ENCODE peak calls at places on chromosomes 4 and X, in ten cellular contexts. Q is stomach; G is CD8-positive, alpha-beta T cell; M is left ventricle myocardium inferior; J is HCT116; R is OCI-LY7; K is Karpas-422; D is pancreas; X is endothelial cell of umbilical vein; F is thoracic aorta. P is an unnamed sample.

GRCh38 chr4:154208424-154208823 is 283.2 kb downstream of the DCHS2 start:
- DNase-seq in Q (no peak), F (no peak), G (no peak), K (peak; percentile 52), J (peak; percentile 34), M (no peak), X (no peak), D (no peak), R (no peak), P (no peak)

GRCh38 chr4:1512081-1512737 is 106.0 kb upstream of the NKX1-1 start:
- DNase-seq in R (no peak), J (no peak), X (no peak), M (peak; percentile 7), G (no peak), K (no peak), Q (no peak), F (no peak), D (no peak), P (no peak)

GRCh38 chrX:128975716-128976115 is 547.6 kb downstream of the SMARCA1 start:
- DNase-seq in K (peak; percentile 74), R (peak; percentile 11), Q (peak; percentile 51), D (peak; percentile 46), X (peak; percentile 3), G (no peak), M (no peak), J (no peak), F (no peak), P (no peak)

GRCh38 chr4:121675715-121676114 is 21.1 kb downstream of the ANXA5 start:
- DNase-seq in M (no peak), Q (no peak), D (no peak), J (no peak), R (no peak), F (no peak), G (no peak), X (no peak), K (no peak), P (no peak)

GRCh38 chr4:154618708-154619315 is 6.4 kb upstream of the FGG start:
- DNase-seq in G (peak; percentile 4), X (peak; percentile 52), J (peak; percentile 51), D (peak; percentile 66), M (no peak), K (peak; percentile 88), R (peak; percentile 73), Q (peak; percentile 70), F (no peak), P (peak; percentile 36)

GRCh38 chr4:126583509-126583908 is 1049.2 kb upstream of the INTU start:
- DNase-seq in G (no peak), X (peak; percentile 6), F (no peak), M (no peak), R (no peak), Q (no peak), K (no peak), J (peak; percentile 26), D (no peak), P (no peak)

GRCh38 chr4:181761130-181761529 is 482.1 kb upstream of the TENM3 start:
- DNase-seq in K (no peak), M (no peak), Q (no peak), X (no peak), R (no peak), F (no peak), D (no peak), G (no peak), J (no peak), P (no peak)

GRCh38 chrX:131216828-131217227 is 72.3 kb downstream of the IGSF1 start:
- DNase-seq in D (no peak), F (no peak), Q (no peak), R (no peak), M (no peak), J (no peak), G (no peak), X (no peak), K (no peak), P (no peak)

GRCh38 chrX:107565916-107566602 is 62.3 kb upstream of the PRPS1 start:
- DNase-seq in G (no peak), X (peak; percentile 52), Q (peak; percentile 51), M (no peak), K (no peak), R (no peak), F (no peak), D (peak; percentile 36), J (peak; percentile 13), P (no peak)

GRCh38 chr4:62531250-62531649 is 1331.1 kb downstream of the ADGRL3 start:
- DNase-seq in J (no peak), Q (no peak), R (no peak), D (no peak), F (no peak), M (no peak), K (no peak), G (no peak), X (no peak), P (no peak)

GRCh38 chrX:134990475-134991473 is at the start of gene SMIM10:
- DNase-seq in D (peak; percentile 59), F (peak; percentile 9), G (no peak), X (peak; percentile 52), R (peak; percentile 24), M (peak; percentile 83), K (no peak), J (no peak), Q (peak; percentile 55), P (no peak)
- H3K4me3 ChIP-seq in D (peak within 1 kb of the TSS; percentile 40), F (peak within 1 kb of the TSS; percentile 78), G (peak within 1 kb of the TSS; percentile 19), X (no peak within 1 kb of the TSS), R (peak within 1 kb of the TSS; percentile 40), M (peak within 1 kb of the TSS; percentile 74), K (no peak within 1 kb of the TSS), J (no peak within 1 kb of the TSS), Q (peak within 1 kb of the TSS; percentile 50), P (no peak within 1 kb of the TSS)

GRCh38 chr4:139736661-139737060 is 71.0 kb downstream of the MGST2 start:
- DNase-seq in K (peak; percentile 80), G (no peak), M (no peak), F (no peak), X (no peak), Q (no peak), J (no peak), D (no peak), R (no peak), P (no peak)
- H3K27ac ChIP-seq in K (peak overlapping the region; percentile 90), G (no peak overlapping the region), M (peak overlapping the region; percentile 77), F (peak overlapping the region; percentile 74), X (no peak overlapping the region), Q (peak overlapping the region; percentile 87), J (no peak overlapping the region), D (no peak overlapping the region), R (no peak overlapping the region), P (no peak overlapping the region)

GRCh38 chrX:52983526-52983925 is 25.2 kb upstream of the FAM156A start:
- DNase-seq in J (no peak), M (no peak), Q (no peak), X (no peak), K (no peak), R (no peak), D (no peak), F (no peak), G (no peak), P (no peak)
- H3K4me3 ChIP-seq in J (no peak overlapping the region), M (peak overlapping the region; percentile 41), Q (no peak overlapping the region), X (no peak overlapping the region), K (no peak overlapping the region), R (no peak overlapping the region), D (no peak overlapping the region), F (peak overlapping the region; percentile 58), G (no peak overlapping the region), P (no peak overlapping the region)

DNA sequence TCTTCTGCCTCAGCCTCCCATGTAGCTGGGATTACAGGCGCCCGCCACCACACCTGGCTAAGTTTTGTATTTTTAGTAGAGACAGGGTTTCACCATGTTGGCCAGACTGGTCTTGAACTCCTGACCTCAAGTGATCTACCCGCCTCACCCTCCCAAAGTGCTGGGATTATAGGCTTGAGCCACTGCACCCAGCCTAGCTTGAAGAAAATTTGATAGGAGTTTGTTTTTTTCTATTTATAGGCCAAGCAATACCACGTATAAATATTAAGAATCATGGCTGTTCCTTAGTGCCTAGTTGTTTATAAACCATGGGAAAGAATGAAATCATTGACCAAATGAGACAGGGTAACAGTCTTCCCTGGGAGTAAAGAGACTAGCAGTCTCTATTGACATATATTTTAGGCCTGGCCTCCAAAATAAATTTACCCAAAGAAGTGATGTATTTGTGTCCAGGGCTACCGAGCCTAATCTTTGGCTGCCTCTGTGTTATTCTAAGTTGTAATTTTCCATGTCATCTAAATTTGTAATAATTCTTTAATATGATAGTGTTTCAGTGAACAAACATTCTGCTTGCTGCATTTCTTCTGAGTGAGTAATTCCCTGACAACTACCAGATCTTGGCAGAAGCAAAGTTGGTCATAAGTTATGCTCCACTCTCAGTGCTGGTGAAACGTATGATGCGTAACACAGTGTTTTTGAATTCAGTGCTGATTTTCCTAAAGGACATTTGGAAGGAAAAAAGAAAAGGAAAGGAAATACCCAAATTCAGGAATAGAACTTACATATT is 10.3 kb downstream of the PKD2 start:
- DNase-seq in D (no peak), Q (no peak), K (no peak), J (no peak), R (no peak), F (no peak), G (no peak), M (no peak), X (peak; percentile 94), P (no peak)
- H3K27ac ChIP-seq in D (peak overlapping the region; percentile 63), Q (peak overlapping the region; percentile 84), K (no peak overlapping the region), J (no peak overlapping the region), R (no peak overlapping the region), F (peak overlapping the region; percentile 98), G (no peak overlapping the region), M (peak overlapping the region; percentile 86), X (peak overlapping the region; percentile 88), P (no peak overlapping the region)

DNA sequence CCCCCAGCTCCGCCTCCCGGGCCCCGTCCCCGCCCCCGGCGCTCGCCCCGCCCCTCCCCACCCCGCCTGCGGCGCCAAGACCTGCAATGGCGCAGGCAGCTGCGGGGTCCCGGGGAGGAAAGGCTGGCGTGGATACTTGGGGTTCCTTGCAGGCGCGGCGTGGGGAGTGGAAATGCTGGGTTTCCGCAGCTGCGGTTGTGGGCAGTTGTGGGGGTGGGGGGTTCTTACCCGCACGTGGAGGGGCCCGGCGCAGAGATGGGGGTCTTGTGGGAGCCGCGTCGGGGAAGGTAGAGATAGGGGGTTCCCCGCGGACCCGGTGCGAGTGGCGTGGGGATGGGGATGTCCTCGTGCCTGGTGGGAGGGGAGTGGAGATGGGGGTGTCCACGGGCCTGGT is 678 bp upstream of the ASMTL start:
- DNase-seq in D (no peak), F (peak; percentile 43), R (no peak), Q (no peak), J (no peak), X (no peak), K (no peak), M (no peak), G (no peak), P (peak; percentile 78)
- H3K4me3 ChIP-seq in D (peak overlapping the region; percentile 55), F (peak overlapping the region; percentile 89), R (peak overlapping the region; percentile 68), Q (peak overlapping the region; percentile 90), J (peak overlapping the region; percentile 51), X (peak overlapping the region; percentile 28), K (peak overlapping the region; percentile 60), M (peak overlapping the region; percentile 90), G (peak overlapping the region; percentile 82), P (no peak overlapping the region)

P was measured in CD4-positive, CD25-positive, alpha-beta regulatory T cell.